ENCODE peak calls at places on chromosomes 12 and 14, in five cellular contexts. D is kidney epithelial cell, V is upper lobe of right lung, I is brain microvascular endothelial cell, J is PC-3. E is an unnamed sample. For H3K36me3, the result is how much of the 10 kb centered on the place peaks cover.

GRCh38 chr12:117151195-117152031 is 38.9 kb downstream of the FBXO21 start:
- DNase-seq in J (peak), D (no peak), I (peak), V (peak), E (no peak)

GRCh38 chr12:47843226-47843980 is 23.7 kb upstream of the HDAC7 start:
- DNase-seq in V (no peak), I (no peak), J (no peak), D (no peak), E (no peak)

GRCh38 chr14:81269100-81269978 is 48.6 kb upstream of the GTF2A1 start:
- DNase-seq in I (peak), J (peak), V (no peak), D (peak), E (peak)

GRCh38 chr12:108821407-108822397 is 35.7 kb downstream of the SSH1 start:
- DNase-seq in D (no peak), I (peak), J (no peak), V (peak), E (no peak)

GRCh38 chr14:94571950-94572349 is 9.3 kb upstream of the SERPINA5 start:
- DNase-seq in V (no peak), I (peak), J (no peak), D (no peak), E (no peak)

GRCh38 chr14:64704743-64705405 is 650 bp downstream of the PLEKHG3 start:
- DNase-seq in V (peak), I (no peak), J (no peak), D (no peak), E (no peak)

GRCh38 chr12:1834186-1834925 is 14.0 kb downstream of the LRTM2 start:
- DNase-seq in J (no peak), D (no peak), I (no peak), V (no peak), E (no peak)

GRCh38 chr14:20632448-20632830 is 9.1 kb downstream of the OR6S1 start:
- DNase-seq in I (no peak), D (no peak), J (peak), V (no peak), E (no peak)

GRCh38 chr14:77181603-77182437 is at the start of gene TMEM63C:
- DNase-seq in J (peak), I (no peak), D (no peak), V (no peak), E (peak)

GRCh38 chr14:53180272-53181221 is 27.4 kb upstream of the DDHD1 start:
- DNase-seq in V (no peak), J (no peak), I (peak), D (no peak), E (peak)
- TF ChIP-seq CTCF in V (peak), J (peak), I (peak), D (peak), E (peak)

DNA sequence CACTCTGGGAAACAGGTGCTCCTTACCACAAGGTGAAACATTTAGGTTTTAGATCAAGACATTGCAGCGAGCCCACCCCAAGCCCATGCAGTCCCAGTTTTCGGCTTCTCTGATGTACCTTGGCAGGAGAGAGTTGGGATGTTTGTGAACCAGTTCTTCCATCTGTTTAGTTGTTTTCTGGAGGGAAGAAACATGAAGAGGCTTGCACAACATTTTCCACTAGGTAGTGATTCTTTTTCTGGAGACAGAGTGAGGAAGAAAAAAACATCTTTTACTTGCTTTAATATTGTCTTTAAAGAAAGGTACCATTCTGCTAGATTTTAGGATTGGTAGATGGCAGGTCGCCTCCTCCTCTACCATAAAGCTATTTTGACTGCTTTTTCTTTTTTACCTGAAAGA is 1.8 kb downstream of the LGR5 start:
- DNase-seq in V (no peak), D (no peak), J (no peak), I (no peak), E (no peak)
- H3K4me3 ChIP-seq in V (no peak), D (no peak), J (no peak), I (no peak), E (no peak)

GRCh38 chr12:114396153-114396868 is 9.6 kb downstream of the TBX5 start:
- DNase-seq in I (no peak), D (no peak), V (no peak), J (no peak), E (no peak)
- H3K36me3 ChIP-seq in I (under half), D (under half), V (under half), J (under half), E (under half)

DNA sequence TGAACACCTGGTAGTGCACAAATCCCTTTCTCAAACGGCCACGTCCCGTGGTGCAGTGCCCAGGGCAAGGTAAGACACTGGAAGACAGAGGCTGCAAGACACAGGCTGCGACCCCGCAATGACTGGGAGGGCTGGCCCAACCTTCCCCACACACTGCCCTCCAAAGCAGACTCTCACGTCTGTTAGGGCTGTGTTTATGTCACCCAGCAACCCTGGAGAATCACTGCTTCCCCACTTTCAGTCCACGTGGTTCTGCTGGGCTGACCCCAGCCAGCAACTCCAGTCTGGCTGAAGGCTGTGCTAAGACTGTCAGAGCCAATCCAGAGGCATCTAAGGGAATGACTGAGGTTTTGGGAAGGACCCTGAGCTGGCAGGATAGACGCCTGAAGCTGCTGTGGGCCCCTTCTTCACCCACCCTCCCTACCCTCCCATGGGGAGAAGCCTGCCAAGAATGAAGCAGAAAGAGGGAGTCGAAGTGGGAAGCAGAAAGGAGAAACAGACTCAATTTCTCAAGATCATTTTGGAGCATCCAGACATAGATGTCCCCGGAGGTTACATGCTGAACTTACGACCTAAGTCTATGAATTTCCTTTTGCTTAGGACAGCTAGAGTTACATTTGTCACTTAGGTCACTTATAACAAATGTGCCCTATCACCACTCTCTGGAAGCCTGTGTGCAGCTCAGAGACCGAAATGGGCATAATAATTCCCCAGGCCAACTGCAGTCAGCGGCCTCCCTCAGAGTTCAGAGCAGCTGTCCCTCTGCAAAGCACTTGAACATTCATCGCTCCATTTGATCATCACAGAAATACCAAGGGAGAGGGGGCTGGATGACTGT is 11.6 kb downstream of the KDM2B start:
- DNase-seq in D (no peak), V (peak), I (peak), J (no peak), E (no peak)
- TF ChIP-seq CTCF in D (no peak), V (no peak), I (no peak), J (no peak), E (no peak)

DNA sequence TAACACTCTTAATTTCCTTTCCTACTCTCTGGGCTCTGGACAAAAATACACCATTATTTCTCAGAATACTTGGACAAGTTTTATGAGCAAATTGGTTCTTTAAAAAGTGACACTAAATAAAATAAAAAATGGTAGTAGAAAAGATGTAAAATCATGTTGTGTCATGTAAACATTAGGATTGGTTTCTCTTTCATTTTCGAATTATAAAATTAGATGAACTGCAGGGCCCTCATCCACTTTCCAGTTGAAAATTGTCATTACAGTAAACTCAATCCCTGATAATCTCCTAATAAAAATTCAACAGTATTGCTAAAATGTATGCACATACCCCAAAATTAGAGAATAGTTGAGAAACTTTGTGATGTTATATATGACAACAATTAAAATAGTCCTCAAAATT is 61.3 kb upstream of the C12orf71 start:
- DNase-seq in I (no peak), J (no peak), V (no peak), D (no peak), E (no peak)
- H3K4me3 ChIP-seq in I (no peak), J (no peak), V (peak), D (no peak), E (no peak)